ENCODE peak calls at places on chromosomes 12 and 14, in ten cellular contexts. N is HCEC 1CT; B is NCI-H2171; W is tibial artery; L is NCI-H1092; P is smooth muscle cell of the brain vasculature; J is HuH-7; F is amniotic stem cell; V is Daoy; A is activated CD4-positive, alpha-beta memory T cell treated with anti-CD3 and anti-CD28 coated beads, Interleukin-2, amount 10 ng/mL, durations not matched to agents 7 days and 5 days. H is an unnamed sample.

GRCh38 chr14:90540437-90540836 is 143.6 kb downstream of the CALM1 start:
- DNase-seq in P (no peak), V (no peak), N (no peak), W (no peak), A (no peak), J (no peak), F (no peak), B (no peak), L (no peak), H (no peak)

GRCh38 chr14:35046751-35047536 is 872 bp downstream of the FAM177A1 start:
- DNase-seq in V (peak), L (no peak), B (peak), F (no peak), N (peak), P (no peak), W (no peak), J (no peak), A (peak), H (no peak)

GRCh38 chr12:24470050-24470449 is 478.9 kb downstream of the BCAT1 start:
- DNase-seq in F (no peak), N (peak), P (no peak), V (no peak), B (no peak), L (no peak), A (no peak), J (no peak), W (no peak), H (no peak)

GRCh38 chr14:92981726-92982125 is 58.8 kb downstream of the CHGA start:
- DNase-seq in J (no peak), B (no peak), L (no peak), P (no peak), W (no peak), A (no peak), F (no peak), V (no peak), N (no peak), H (no peak)

GRCh38 chr14:35669782-35670181 is 135.8 kb downstream of the INSM2 start:
- DNase-seq in L (no peak), P (no peak), B (no peak), N (peak), F (peak), W (no peak), J (no peak), A (no peak), V (peak), H (no peak)

GRCh38 chr12:125579916-125580315 is 514.7 kb downstream of the AACS start:
- DNase-seq in J (no peak), N (no peak), V (no peak), A (no peak), B (no peak), W (no peak), P (no peak), L (no peak), F (no peak), H (no peak)

GRCh38 chr12:27996761-27997160 is 24.2 kb upstream of the PTHLH start:
- DNase-seq in N (no peak), V (no peak), L (no peak), B (no peak), F (no peak), W (no peak), J (no peak), A (no peak), P (no peak), H (no peak)

GRCh38 chr12:31833541-31833840 is 104.7 kb upstream of the AMN1 start:
- DNase-seq in F (no peak), B (no peak), W (no peak), A (no peak), V (no peak), N (peak), P (no peak), L (no peak), J (no peak), H (no peak)

GRCh38 chr12:27616356-27617150 is 79.7 kb upstream of the REP15 start:
- DNase-seq in B (no peak), N (no peak), L (no peak), V (peak), W (no peak), A (no peak), P (no peak), J (no peak), F (no peak), H (no peak)

GRCh38 chr12:132174703-132175490 is 30.6 kb downstream of the NOC4L start:
- DNase-seq in P (no peak), J (no peak), L (no peak), B (no peak), F (no peak), V (no peak), W (no peak), A (no peak), N (no peak), H (no peak)

GRCh38 chr12:117472983-117473382 is 111.6 kb upstream of the NOS1 start:
- DNase-seq in F (no peak), N (no peak), A (no peak), V (peak), J (peak), W (no peak), L (no peak), B (no peak), P (no peak), H (no peak)

GRCh38 chr12:52231305-52232232 is 1.5 kb upstream of the KRT7 start:
- DNase-seq in W (peak), V (no peak), F (no peak), L (no peak), A (no peak), J (no peak), N (no peak), P (no peak), B (no peak), H (no peak)

GRCh38 chr12:115871714-115872113 is 405.8 kb downstream of the MED13L start:
- DNase-seq in A (no peak), L (no peak), W (no peak), B (no peak), P (no peak), J (peak), V (peak), F (no peak), N (peak), H (peak)

H was measured in HFF-Myc.